ENCODE peak calls at places on chromosomes 6 and 20, in four cellular contexts. One of them, this sample, is unnamed.

GRCh38 chr6:155213611-155214372 is 50.0 kb upstream of the CLDN20 start:
- DNase-seq in IMR-90: no peak
- DNase-seq in A549: no peak
- DNase-seq in K562: no peak
- DNase-seq in this sample: no peak

GRCh38 chr20:15544727-15545126 is 1028.5 kb downstream of the KIF16B start:
- DNase-seq in IMR-90: no peak
- DNase-seq in A549: no peak
- DNase-seq in K562: no peak
- DNase-seq in this sample: no peak

GRCh38 chr6:133435065-133435728 is 194.0 kb downstream of the EYA4 start:
- DNase-seq in IMR-90: no peak
- DNase-seq in A549: no peak
- DNase-seq in K562: no peak
- DNase-seq in this sample: no peak

GRCh38 chr6:119308994-119309657 is 40.4 kb downstream of the MAN1A1 start:
- DNase-seq in IMR-90: no peak
- DNase-seq in A549: no peak
- DNase-seq in K562: no peak
- DNase-seq in this sample: no peak

GRCh38 chr6:111210074-111210729 is 122.9 kb downstream of the SLC16A10 start:
- DNase-seq in IMR-90: peak; percentile 57
- DNase-seq in A549: peak; percentile 54
- DNase-seq in K562: peak; percentile 27
- DNase-seq in this sample: peak; percentile 71

GRCh38 chr20:36349384-36350170 is 43.4 kb downstream of the DLGAP4 start:
- DNase-seq in IMR-90: no peak
- DNase-seq in A549: no peak
- DNase-seq in K562: no peak
- DNase-seq in this sample: no peak

GRCh38 chr20:20233041-20233514 is 134.8 kb upstream of the INSM1 start:
- DNase-seq in IMR-90: no peak
- DNase-seq in A549: no peak
- DNase-seq in K562: peak; percentile 3
- DNase-seq in this sample: no peak

GRCh38 chr6:130680118-130680517 is 147.1 kb upstream of the SMLR1 start:
- DNase-seq in IMR-90: peak; percentile 19
- DNase-seq in A549: no peak
- DNase-seq in K562: no peak
- DNase-seq in this sample: no peak

GRCh38 chr20:53905019-53905847 is 165.2 kb downstream of the BCAS1 start:
- DNase-seq in IMR-90: no peak
- DNase-seq in A549: no peak
- DNase-seq in K562: no peak
- DNase-seq in this sample: no peak

GRCh38 chr6:109927052-109927451 is 51.1 kb upstream of the GPR6 start:
- DNase-seq in IMR-90: no peak
- DNase-seq in A549: no peak
- DNase-seq in K562: no peak
- DNase-seq in this sample: no peak

GRCh38 chr6:52399511-52400315 is 20.4 kb upstream of the EFHC1 start:
- DNase-seq in IMR-90: peak; percentile 70
- DNase-seq in A549: no peak
- DNase-seq in K562: peak; percentile 58
- DNase-seq in this sample: peak; percentile 65

GRCh38 chr6:56664007-56664406 is 21.3 kb upstream of the DST start:
- DNase-seq in IMR-90: no peak
- DNase-seq in A549: no peak
- DNase-seq in K562: no peak
- DNase-seq in this sample: no peak

GRCh38 chr20:38143646-38144554 is 21.2 kb downstream of the TGM2 start:
- DNase-seq in IMR-90: peak; percentile 95
- DNase-seq in A549: peak; percentile 63
- DNase-seq in K562: peak; percentile 58
- DNase-seq in this sample: no peak

GRCh38 chr6:6700871-6701270 is 112.4 kb downstream of the LY86 start:
- DNase-seq in IMR-90: no peak
- DNase-seq in A549: no peak
- DNase-seq in K562: no peak
- DNase-seq in this sample: no peak

GRCh38 chr6:75386050-75386770 is 101.6 kb upstream of the TMEM30A start:
- DNase-seq in IMR-90: peak; percentile 79
- DNase-seq in A549: no peak
- DNase-seq in K562: no peak
- DNase-seq in this sample: no peak

GRCh38 chr6:152572395-152573061 is 64.6 kb downstream of the SYNE1 start:
- DNase-seq in IMR-90: peak; percentile 5
- DNase-seq in A549: no peak
- DNase-seq in K562: no peak
- DNase-seq in this sample: no peak

GRCh38 chr20:5539656-5540055 is 210.5 kb upstream of the SHLD1 start:
- DNase-seq in IMR-90: no peak
- DNase-seq in A549: no peak
- DNase-seq in K562: no peak
- DNase-seq in this sample: no peak

GRCh38 chr6:42101186-42101657 is 41.2 kb downstream of the C6orf132 start:
- DNase-seq in IMR-90: peak; percentile 56
- DNase-seq in A549: no peak
- DNase-seq in K562: no peak
- DNase-seq in this sample: no peak

GRCh38 chr20:944774-945410 is 28.8 kb upstream of the ANGPT4 start:
- DNase-seq in IMR-90: no peak
- DNase-seq in A549: no peak
- DNase-seq in K562: no peak
- DNase-seq in this sample: no peak

GRCh38 chr20:944148-944547 is 28.0 kb upstream of the ANGPT4 start:
- DNase-seq in IMR-90: no peak
- DNase-seq in A549: no peak
- DNase-seq in K562: no peak
- DNase-seq in this sample: no peak

GRCh38 chr20:940926-941325 is 24.8 kb upstream of the ANGPT4 start:
- DNase-seq in IMR-90: no peak
- DNase-seq in A549: no peak
- DNase-seq in K562: no peak
- DNase-seq in this sample: no peak

GRCh38 chr20:942611-943010 is 26.5 kb upstream of the ANGPT4 start:
- DNase-seq in IMR-90: no peak
- DNase-seq in A549: no peak
- DNase-seq in K562: no peak
- DNase-seq in this sample: no peak

DNA sequence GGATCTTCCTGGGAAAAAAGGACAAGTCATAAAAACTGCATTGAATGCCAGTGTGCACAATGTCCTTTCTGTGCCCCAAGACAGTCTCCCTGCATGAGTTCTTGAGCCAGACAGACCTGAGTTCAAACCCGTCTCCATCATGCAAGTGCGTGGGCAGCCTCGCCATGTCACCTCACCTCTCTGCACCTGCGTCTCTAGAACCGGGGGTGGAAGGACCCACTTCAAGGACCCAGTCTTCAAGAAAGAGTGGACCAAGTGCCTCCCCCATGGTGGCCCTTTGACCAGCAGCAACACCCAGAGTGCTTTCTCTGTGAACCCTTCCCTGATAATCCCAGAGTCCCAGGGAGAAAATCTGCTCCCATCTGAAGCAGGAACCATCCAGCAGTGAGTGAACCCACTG is 23.5 kb upstream of the ANGPT4 start:
- DNase-seq in IMR-90: no peak
- DNase-seq in A549: no peak
- DNase-seq in K562: no peak
- DNase-seq in this sample: no peak
- TF ChIP-seq BHLHE40 in IMR-90: no peak
- TF ChIP-seq BHLHE40 in A549: no peak
- TF ChIP-seq BHLHE40 in K562: no peak
- TF ChIP-seq BHLHE40 in this sample: no peak

DNA sequence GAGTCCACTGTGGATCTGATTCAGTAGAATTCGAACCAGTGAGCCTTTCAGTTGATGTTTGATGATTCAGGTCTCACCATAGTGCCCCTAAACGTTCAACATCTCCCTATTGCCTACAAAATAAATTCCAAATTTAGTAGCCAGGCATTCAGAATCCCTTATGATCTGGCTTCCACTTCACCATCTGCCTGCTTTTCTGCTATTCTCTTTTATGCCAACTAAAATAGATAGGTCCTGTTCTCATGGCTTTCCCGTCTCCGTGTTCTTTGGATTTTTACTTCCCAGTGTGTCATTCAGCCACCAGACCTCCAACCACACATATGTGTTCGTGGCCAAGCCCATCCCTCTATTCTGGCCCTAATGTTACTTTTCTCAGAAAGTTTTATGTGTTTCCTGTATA is 410.4 kb downstream of the LMBRD1 start:
- DNase-seq in IMR-90: no peak
- DNase-seq in A549: no peak
- DNase-seq in K562: no peak
- DNase-seq in this sample: no peak
- TF ChIP-seq BHLHE40 in IMR-90: no peak
- TF ChIP-seq BHLHE40 in A549: no peak
- TF ChIP-seq BHLHE40 in K562: no peak
- TF ChIP-seq BHLHE40 in this sample: no peak

DNA sequence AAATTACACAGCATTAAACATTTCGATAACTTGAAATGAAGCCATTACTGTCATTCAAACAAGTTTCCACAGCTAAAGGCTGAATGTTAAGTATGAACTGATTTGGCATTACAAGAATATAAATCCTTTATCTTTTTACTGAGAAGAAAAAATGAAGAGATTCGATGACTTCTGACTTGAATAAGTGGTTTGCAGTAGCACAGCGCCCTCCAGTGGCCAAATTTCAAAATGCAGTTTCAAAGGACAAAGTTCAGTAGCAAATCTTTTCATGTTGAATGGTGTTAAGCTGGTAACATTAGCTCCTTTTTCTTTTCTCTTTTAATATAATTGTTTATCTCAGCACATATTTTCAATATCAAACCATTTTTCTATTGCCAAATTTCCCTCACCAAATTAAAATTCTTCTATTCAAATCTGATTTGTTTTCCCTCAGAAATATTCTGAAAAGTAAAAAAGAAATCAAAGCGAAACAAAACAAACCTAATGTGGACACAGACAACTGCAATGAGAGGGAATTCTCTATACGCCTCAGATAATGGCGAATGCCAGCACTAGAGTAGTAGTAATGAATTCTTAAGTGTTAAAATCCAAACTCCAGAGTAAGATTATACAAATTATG is 145.7 kb downstream of the BTBD9 start:
- DNase-seq in IMR-90: peak; percentile 81
- DNase-seq in A549: no peak
- DNase-seq in K562: peak; percentile 60
- DNase-seq in this sample: peak; percentile 28
- TF ChIP-seq BHLHE40 in IMR-90: no peak
- TF ChIP-seq BHLHE40 in A549: no peak
- TF ChIP-seq BHLHE40 in K562: no peak
- TF ChIP-seq BHLHE40 in this sample: no peak

GRCh38 chr6:11374036-11375010 is 141.9 kb upstream of the NEDD9 start:
- DNase-seq in IMR-90: no peak
- DNase-seq in A549: no peak
- DNase-seq in K562: no peak
- DNase-seq in this sample: no peak
- TF ChIP-seq BHLHE40 in IMR-90: no peak
- TF ChIP-seq BHLHE40 in A549: no peak
- TF ChIP-seq BHLHE40 in K562: no peak
- TF ChIP-seq BHLHE40 in this sample: no peak

GRCh38 chr6:30835576-30835975 is 48.7 kb upstream of the DDR1 start:
- DNase-seq in IMR-90: no peak
- DNase-seq in A549: no peak
- DNase-seq in K562: no peak
- DNase-seq in this sample: no peak

GRCh38 chr6:30836957-30837356 is 47.4 kb upstream of the DDR1 start:
- DNase-seq in IMR-90: no peak
- DNase-seq in A549: no peak
- DNase-seq in K562: no peak
- DNase-seq in this sample: no peak

GRCh38 chr6:30836431-30836866 is 47.9 kb upstream of the DDR1 start:
- DNase-seq in IMR-90: peak; percentile 54
- DNase-seq in A549: no peak
- DNase-seq in K562: no peak
- DNase-seq in this sample: no peak

GRCh38 chr6:30832864-30833263 is 51.5 kb upstream of the DDR1 start:
- DNase-seq in IMR-90: no peak
- DNase-seq in A549: no peak
- DNase-seq in K562: no peak
- DNase-seq in this sample: no peak

GRCh38 chr6:30834643-30835042 is 49.7 kb upstream of the DDR1 start:
- DNase-seq in IMR-90: no peak
- DNase-seq in A549: no peak
- DNase-seq in K562: no peak
- DNase-seq in this sample: no peak
- TF ChIP-seq BHLHE40 in IMR-90: no peak
- TF ChIP-seq BHLHE40 in A549: no peak
- TF ChIP-seq BHLHE40 in K562: no peak
- TF ChIP-seq BHLHE40 in this sample: no peak

GRCh38 chr6:50649086-50649485 is 64.2 kb upstream of the TFAP2D start:
- DNase-seq in IMR-90: no peak
- DNase-seq in A549: no peak
- DNase-seq in K562: no peak
- DNase-seq in this sample: no peak

GRCh38 chr6:50655848-50656453 is 57.4 kb upstream of the TFAP2D start:
- DNase-seq in IMR-90: peak; percentile 1
- DNase-seq in A549: peak; percentile 1
- DNase-seq in K562: peak; percentile 44
- DNase-seq in this sample: peak; percentile 14

GRCh38 chr6:50657513-50657912 is 55.8 kb upstream of the TFAP2D start:
- DNase-seq in IMR-90: no peak
- DNase-seq in A549: no peak
- DNase-seq in K562: no peak
- DNase-seq in this sample: no peak

GRCh38 chr6:50654155-50654554 is 59.2 kb upstream of the TFAP2D start:
- DNase-seq in IMR-90: no peak
- DNase-seq in A549: no peak
- DNase-seq in K562: no peak
- DNase-seq in this sample: no peak

DNA sequence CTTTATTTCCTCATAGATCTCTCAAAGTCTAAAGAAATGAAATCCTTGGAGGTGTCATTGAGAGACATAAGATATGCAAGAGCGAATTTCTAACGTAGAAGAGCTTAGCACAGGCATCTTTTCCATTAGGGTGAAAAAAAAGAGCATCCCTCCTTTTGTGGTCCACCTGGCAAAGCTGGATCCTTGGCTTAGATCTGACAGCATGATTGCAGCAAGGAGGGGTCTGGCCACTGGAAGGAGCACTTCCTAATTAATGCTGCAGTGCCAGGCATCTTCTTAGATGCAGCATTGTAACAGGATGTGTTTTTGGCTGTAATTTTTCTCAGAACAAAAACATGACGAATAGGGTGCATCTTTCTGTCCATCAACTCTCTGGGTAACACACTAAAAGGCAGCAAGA is 60.1 kb upstream of the TFAP2D start:
- DNase-seq in IMR-90: no peak
- DNase-seq in A549: no peak
- DNase-seq in K562: no peak
- DNase-seq in this sample: no peak
- TF ChIP-seq BHLHE40 in IMR-90: no peak
- TF ChIP-seq BHLHE40 in A549: no peak
- TF ChIP-seq BHLHE40 in K562: no peak
- TF ChIP-seq BHLHE40 in this sample: no peak

GRCh38 chr20:49215232-49215631 is 4.0 kb upstream of the DDX27 start:
- DNase-seq in IMR-90: no peak
- DNase-seq in A549: no peak
- DNase-seq in K562: no peak
- DNase-seq in this sample: no peak
- TF ChIP-seq BHLHE40 in IMR-90: no peak
- TF ChIP-seq BHLHE40 in A549: no peak
- TF ChIP-seq BHLHE40 in K562: no peak
- TF ChIP-seq BHLHE40 in this sample: no peak

This sample was measured in HEK293T.